ENCODE peak calls at places on chromosomes 11 and 22, in eight cellular contexts. C is BJ, G is right atrium auricular region, L is gastrocnemius medialis, Q is thoracic aorta, A is right lobe of liver, J is GM12864, S is cardiac muscle cell. I is an unnamed sample.

GRCh38 chr11:19370100-19370861 is 129.5 kb upstream of the E2F8 start:
- DNase-seq in A (no peak), G (peak), Q (no peak), J (no peak), C (no peak), S (no peak), L (peak), I (peak)

GRCh38 chr11:33867996-33868645 is 23.8 kb downstream of the LMO2 start:
- DNase-seq in C (no peak), S (no peak), G (no peak), J (no peak), L (no peak), A (no peak), Q (no peak), I (no peak)

GRCh38 chr22:20235453-20235991 is 32.6 kb downstream of the RTN4R start:
- DNase-seq in G (no peak), L (no peak), Q (no peak), J (no peak), C (no peak), S (no peak), A (peak), I (no peak)

GRCh38 chr22:31248138-31248745 is 36.1 kb downstream of the LIMK2 start:
- DNase-seq in C (peak), S (peak), G (peak), A (peak), J (no peak), L (peak), Q (peak), I (peak)

GRCh38 chr11:106473089-106473722 is 395.7 kb downstream of the AASDHPPT start:
- DNase-seq in G (no peak), Q (no peak), C (no peak), L (no peak), J (no peak), A (no peak), S (no peak), I (peak)

GRCh38 chr11:64787526-64788320 is 9.4 kb upstream of the SF1 start:
- DNase-seq in L (no peak), A (peak), S (peak), C (no peak), J (no peak), Q (no peak), G (peak), I (peak)

GRCh38 chr11:11758603-11759196 is 83.1 kb upstream of the USP47 start:
- DNase-seq in Q (no peak), C (no peak), G (no peak), S (no peak), J (no peak), L (no peak), A (no peak), I (no peak)

GRCh38 chr22:48179571-48180546 is 1417.4 kb downstream of the TBC1D22A start:
- DNase-seq in L (no peak), C (no peak), Q (no peak), S (no peak), A (no peak), G (no peak), J (no peak), I (no peak)

GRCh38 chr11:12175694-12176241 is 65.4 kb downstream of the MICAL2 start:
- DNase-seq in L (no peak), Q (no peak), S (no peak), C (peak), G (no peak), A (no peak), J (no peak), I (peak)

GRCh38 chr11:67437082-67437821 is at the start of gene PTPRCAP:
- DNase-seq in S (no peak), Q (no peak), L (no peak), C (no peak), G (no peak), A (no peak), J (no peak), I (no peak)

GRCh38 chr11:11444027-11444799 is 91.2 kb upstream of the CSNK2A3 start:
- DNase-seq in Q (no peak), L (no peak), S (no peak), A (no peak), C (no peak), G (no peak), J (no peak), I (peak)

GRCh38 chr11:64248578-64248977 is 1.8 kb upstream of the PPP1R14B start:
- DNase-seq in G (no peak), J (no peak), S (no peak), C (no peak), A (no peak), Q (no peak), L (no peak), I (no peak)

GRCh38 chr11:117789241-117789640 is 7.8 kb downstream of the DSCAML1 start:
- DNase-seq in L (no peak), G (no peak), Q (no peak), J (no peak), S (no peak), A (no peak), C (no peak), I (no peak)

GRCh38 chr11:66011239-66011784 is 496 bp upstream of the CST6 start:
- DNase-seq in J (no peak), L (no peak), Q (no peak), G (no peak), A (no peak), S (no peak), C (no peak), I (peak)
- H3K4me3 ChIP-seq in J (no peak), L (peak), Q (peak), G (peak), A (no peak), S (no peak), C (no peak), I (no peak)

GRCh38 chr22:38982008-38982927 is at the start of gene APOBEC3B:
- DNase-seq in Q (peak), S (peak), C (peak), G (peak), A (peak), L (peak), J (peak), I (no peak)
- TF ChIP-seq CTCF in Q (no peak), S (no peak), C (no peak), G (no peak), A (no peak), L (no peak), J (no peak), I (no peak)

GRCh38 chr22:33842421-33843094 is 77.7 kb downstream of the LARGE1 start:
- DNase-seq in A (no peak), Q (no peak), S (peak), J (peak), C (no peak), G (no peak), L (no peak), I (no peak)
- H3K4me3 ChIP-seq in A (no peak), Q (peak), S (no peak), J (peak), C (no peak), G (no peak), L (no peak), I (no peak)

GRCh38 chr11:21323617-21324016 is 654.2 kb downstream of the NELL1 start:
- DNase-seq in Q (no peak), J (no peak), C (no peak), A (no peak), L (no peak), G (no peak), S (no peak), I (no peak)
- TF ChIP-seq CTCF in Q (no peak), J (peak), C (no peak), A (no peak), L (no peak), G (no peak), S (no peak), I (no peak)

GRCh38 chr22:37419370-37419915 is 7.8 kb downstream of the ELFN2 start:
- DNase-seq in J (no peak), C (no peak), S (no peak), L (no peak), A (no peak), Q (no peak), G (no peak), I (no peak)

GRCh38 chr22:37420656-37421467 is 6.4 kb downstream of the ELFN2 start:
- DNase-seq in G (no peak), L (peak), J (no peak), A (no peak), C (no peak), S (no peak), Q (no peak), I (peak)

GRCh38 chr22:37418627-37419369 is 8.5 kb downstream of the ELFN2 start:
- DNase-seq in L (no peak), J (no peak), G (no peak), A (no peak), S (no peak), C (no peak), Q (no peak), I (no peak)

GRCh38 chr22:37421468-37421877 is 5.8 kb downstream of the ELFN2 start:
- DNase-seq in A (no peak), Q (no peak), J (no peak), C (no peak), G (no peak), L (no peak), S (no peak), I (no peak)

GRCh38 chr22:37419916-37420655 is 7.2 kb downstream of the ELFN2 start:
- DNase-seq in A (no peak), L (no peak), S (peak), J (no peak), C (no peak), G (no peak), Q (no peak), I (no peak)
- H3K4me3 ChIP-seq in A (no peak), L (no peak), S (peak), J (no peak), C (peak), G (peak), Q (peak), I (peak)

GRCh38 chr22:22942511-22943329 is 55.1 kb downstream of the IGLL5 start:
- DNase-seq in J (peak), G (peak), S (no peak), Q (no peak), A (peak), L (no peak), C (no peak), I (peak)
- TF ChIP-seq CTCF in J (peak), G (peak), S (peak), Q (peak), A (peak), L (peak), C (peak), I (peak)